ENCODE peak calls at places on chromosome 4, in five cellular contexts. O is left lung, L is tibial nerve, G is caudate nucleus, Y is neuronal stem cell. B is an unnamed sample.

GRCh38 chr4:38099908-38100407 is 139.8 kb downstream of the PTTG2 start:
- DNase-seq in Y (no peak), L (no peak), G (no peak), O (no peak), B (no peak)

GRCh38 chr4:151204925-151205524 is 71.9 kb upstream of the PRSS48 start:
- DNase-seq in O (no peak), G (no peak), L (no peak), Y (no peak), B (no peak)

GRCh38 chr4:48105230-48105629 is 28.8 kb downstream of the TXK start:
- DNase-seq in G (no peak), O (no peak), L (no peak), Y (no peak), B (no peak)

GRCh38 chr4:107210450-107211239 is 174.5 kb upstream of the DKK2 start:
- DNase-seq in G (no peak), O (no peak), Y (no peak), L (no peak), B (no peak)

GRCh38 chr4:109352941-109353340 is 50.5 kb upstream of the COL25A1 start:
- DNase-seq in L (no peak), O (no peak), Y (no peak), G (no peak), B (no peak)

GRCh38 chr4:77344784-77345183 is 187.8 kb downstream of the CCNG2 start:
- DNase-seq in O (no peak), Y (no peak), G (no peak), L (no peak), B (no peak)

GRCh38 chr4:112938461-112939058 is 110.9 kb upstream of the ANK2 start:
- DNase-seq in O (no peak), G (no peak), Y (peak; percentile 54), L (no peak), B (no peak)

GRCh38 chr4:81164126-81164525 is 50.9 kb downstream of the PRKG2 start:
- DNase-seq in Y (no peak), L (no peak), O (no peak), G (no peak), B (no peak)

GRCh38 chr4:124833831-124834505 is 121.4 kb upstream of the ANKRD50 start:
- DNase-seq in L (no peak), O (no peak), G (no peak), Y (no peak), B (no peak)

GRCh38 chr4:52958232-52958631 is 96.1 kb downstream of the RASL11B start:
- DNase-seq in G (no peak), Y (no peak), L (no peak), O (no peak), B (no peak)

GRCh38 chr4:5101571-5101970 is 50.3 kb downstream of the STK32B start:
- DNase-seq in O (no peak), Y (no peak), L (no peak), G (no peak), B (no peak)

GRCh38 chr4:159455675-159456235 is 352.9 kb downstream of the RAPGEF2 start:
- DNase-seq in Y (peak; percentile 18), O (no peak), L (peak; percentile 44), G (no peak), B (no peak)

GRCh38 chr4:53629296-53629695 is 38.0 kb upstream of the LNX1 start:
- DNase-seq in L (no peak), Y (no peak), O (no peak), G (no peak), B (no peak)

GRCh38 chr4:152535236-152535902 is 523 bp downstream of the FBXW7 start:
- DNase-seq in L (no peak), O (peak; percentile 37), G (no peak), Y (no peak), B (no peak)

GRCh38 chr4:124514588-124514987 is 197.9 kb downstream of the ANKRD50 start:
- DNase-seq in G (no peak), Y (no peak), L (no peak), O (no peak), B (no peak)

GRCh38 chr4:144645621-144646522 is at the start of gene HHIP:
- DNase-seq in L (peak; percentile 48), O (peak; percentile 66), Y (no peak), G (peak; percentile 65), B (peak; percentile 75)

GRCh38 chr4:188971125-188971524 is 831.9 kb downstream of the TRIML1 start:
- DNase-seq in G (no peak), L (no peak), Y (no peak), O (no peak), B (no peak)

GRCh38 chr4:27702710-27703431 is 842.2 kb downstream of the STIM2 start:
- DNase-seq in L (no peak), O (no peak), G (peak; percentile 9), Y (no peak), B (no peak)

GRCh38 chr4:87848622-87849351 is 16.0 kb downstream of the MEPE start:
- DNase-seq in G (peak; percentile 52), Y (peak; percentile 37), O (peak; percentile 52), L (peak; percentile 69), B (peak; percentile 47)

GRCh38 chr4:93147524-93148212 is 680.9 kb upstream of the ATOH1 start:
- DNase-seq in G (no peak), L (no peak), Y (peak; percentile 29), O (no peak), B (no peak)

GRCh38 chr4:36026348-36026747 is 218.0 kb downstream of the ARAP2 start:
- DNase-seq in O (no peak), L (no peak), G (no peak), Y (no peak), B (no peak)

GRCh38 chr4:87502580-87503238 is 26.5 kb downstream of the SPARCL1 start:
- DNase-seq in O (no peak), G (no peak), L (no peak), Y (no peak), B (no peak)

GRCh38 chr4:175330652-175331051 is 412.5 kb downstream of the ADAM29 start:
- DNase-seq in Y (no peak), L (no peak), O (no peak), G (no peak), B (no peak)

GRCh38 chr4:84879651-84880200 is 86.8 kb downstream of the WDFY3 start:
- DNase-seq in O (no peak), G (no peak), L (no peak), Y (no peak), B (no peak)

GRCh38 chr4:45931151-45931550 is 192.7 kb downstream of the GABRG1 start:
- DNase-seq in Y (no peak), L (no peak), G (no peak), O (no peak), B (no peak)

GRCh38 chr4:75172551-75172950 is 239.6 kb downstream of the PARM1 start:
- DNase-seq in Y (no peak), G (no peak), L (no peak), O (no peak), B (no peak)

GRCh38 chr4:86825511-86825910 is 23.7 kb downstream of the SLC10A6 start:
- DNase-seq in G (no peak), O (no peak), L (no peak), Y (no peak), B (no peak)

GRCh38 chr4:578451-579443 is 2.7 kb upstream of the TMEM271 start:
- DNase-seq in O (no peak), Y (no peak), G (no peak), L (no peak), B (no peak)

DNA sequence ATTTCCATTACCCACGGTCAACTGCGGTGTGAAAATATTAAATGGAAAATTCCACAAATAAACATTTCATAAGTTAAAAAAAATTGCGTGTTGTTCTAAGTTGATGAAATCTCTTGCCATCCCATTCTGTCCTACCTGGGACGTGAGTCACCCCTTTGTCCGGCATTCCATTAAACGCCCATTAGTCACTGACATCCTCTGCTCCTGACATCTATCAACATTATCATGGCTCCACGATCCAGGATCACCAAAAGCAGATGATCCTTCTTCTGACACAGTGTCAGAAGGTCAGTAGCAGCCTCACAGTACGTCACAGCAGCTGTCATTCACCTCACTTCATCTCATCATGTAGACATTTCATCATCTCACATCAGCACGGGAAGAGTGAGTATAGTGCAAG is 125.7 kb downstream of the ZNF827 start:
- DNase-seq in O (no peak), Y (no peak), G (no peak), L (no peak), B (no peak)
- H3K27ac ChIP-seq in O (no peak overlapping the region), Y (no peak overlapping the region), G (no peak overlapping the region), L (no peak overlapping the region), B (no peak overlapping the region)

GRCh38 chr4:102631616-102632015 is 129.2 kb downstream of the MANBA start:
- DNase-seq in L (no peak), G (no peak), O (no peak), Y (no peak), B (no peak)
- H3K27ac ChIP-seq in L (no peak overlapping the region), G (no peak overlapping the region), O (no peak overlapping the region), Y (no peak overlapping the region), B (no peak overlapping the region)

DNA sequence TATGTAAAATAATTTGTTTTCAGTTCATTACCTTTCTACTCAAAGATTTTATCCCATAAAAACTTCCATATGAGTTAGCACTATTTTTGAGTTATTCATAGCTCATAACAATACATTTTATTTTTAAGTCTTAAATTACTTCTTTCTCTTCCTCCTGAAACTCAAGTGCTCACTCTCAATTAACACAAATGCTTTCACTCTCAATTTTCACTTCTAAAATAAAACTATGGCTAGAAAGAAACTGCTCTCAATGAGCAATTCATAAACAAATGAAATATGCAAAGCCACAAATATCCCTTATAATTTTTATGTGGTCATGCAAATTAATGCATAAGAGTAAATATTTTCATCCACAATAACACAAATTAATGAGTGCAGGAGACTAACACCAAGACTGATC is 38.8 kb downstream of the MAML3 start:
- DNase-seq in Y (no peak), O (no peak), L (no peak), G (no peak), B (no peak)
- H3K27ac ChIP-seq in Y (no peak overlapping the region), O (no peak overlapping the region), L (no peak overlapping the region), G (no peak overlapping the region), B (no peak overlapping the region)

GRCh38 chr4:2141762-2142520 is 82.8 kb downstream of the NAT8L start:
- DNase-seq in O (no peak), L (no peak), Y (no peak), G (peak; percentile 33), B (no peak)

GRCh38 chr4:2136736-2137135 is 77.6 kb downstream of the NAT8L start:
- DNase-seq in G (no peak), L (no peak), Y (no peak), O (no peak), B (no peak)

GRCh38 chr4:2138846-2139500 is 79.8 kb downstream of the NAT8L start:
- DNase-seq in G (no peak), L (no peak), Y (no peak), O (no peak), B (no peak)

GRCh38 chr4:2142630-2143427 is 83.7 kb downstream of the NAT8L start:
- DNase-seq in Y (no peak), O (no peak), L (no peak), G (no peak), B (no peak)

DNA sequence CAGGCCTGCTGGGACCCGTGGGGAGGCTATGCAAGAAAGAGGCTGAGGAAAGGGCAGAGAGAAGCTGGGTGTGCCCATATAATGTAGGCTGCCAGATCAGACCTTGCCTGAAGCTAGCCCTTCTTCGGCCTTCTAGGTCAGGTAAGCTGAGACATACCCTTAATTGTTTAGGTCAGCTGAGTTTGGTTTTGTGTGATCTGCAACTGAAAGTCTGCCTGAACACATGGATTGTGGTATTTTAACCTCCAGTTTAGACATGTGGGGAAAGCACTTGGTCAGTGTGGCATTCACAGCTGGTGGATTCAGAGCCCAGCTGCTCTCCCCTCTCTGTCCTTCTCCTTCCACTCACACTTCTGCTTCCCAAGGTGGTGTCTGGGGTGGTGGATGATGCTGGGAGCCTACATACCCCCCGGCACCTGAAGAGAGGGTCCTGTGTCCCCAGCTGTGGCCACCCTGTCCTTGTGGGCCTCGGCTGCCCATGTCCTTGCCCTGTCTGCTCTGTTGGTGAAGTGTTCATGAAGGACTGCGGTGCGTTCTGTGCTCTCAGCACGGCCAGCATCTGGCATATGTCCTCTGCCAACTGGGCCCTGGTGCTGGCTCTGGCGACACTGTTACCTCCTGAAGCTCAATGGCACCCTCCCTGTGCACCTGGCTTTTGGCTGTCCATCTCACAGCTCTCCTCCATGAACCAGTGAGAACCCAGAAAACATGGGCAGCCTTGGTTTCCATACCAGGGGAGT is 82.1 kb downstream of the NAT8L start:
- DNase-seq in Y (no peak), G (no peak), L (no peak), O (no peak), B (no peak)
- H3K27ac ChIP-seq in Y (no peak overlapping the region), G (peak overlapping the region; percentile 97), L (peak overlapping the region; percentile 72), O (no peak overlapping the region), B (peak overlapping the region; percentile 84)